ENCODE peak calls at places on chromosomes 11 and 22, in seven cellular contexts. One of them, this sample, is unnamed.

GRCh38 chr11:82536706-82537105 is 197.0 kb downstream of the FAM181B start:
- DNase-seq in EH: no peak
- DNase-seq in nephron progenitor cell: no peak
- DNase-seq in upper lobe of right lung: no peak
- DNase-seq in T-helper 1 cell: no peak
- DNase-seq in psoas muscle: no peak
- DNase-seq in amygdala: no peak
- DNase-seq in this sample: no peak

GRCh38 chr11:64862914-64863313 is 15.5 kb downstream of the EHD1 start:
- DNase-seq in EH: no peak
- DNase-seq in nephron progenitor cell: no peak
- DNase-seq in upper lobe of right lung: no peak
- DNase-seq in T-helper 1 cell: no peak
- DNase-seq in psoas muscle: no peak
- DNase-seq in amygdala: no peak
- DNase-seq in this sample: no peak

GRCh38 chr22:46273432-46274148 is 5.8 kb downstream of the TTC38 start:
- DNase-seq in EH: no peak
- DNase-seq in nephron progenitor cell: no peak
- DNase-seq in upper lobe of right lung: no peak
- DNase-seq in T-helper 1 cell: no peak
- DNase-seq in psoas muscle: no peak
- DNase-seq in amygdala: no peak
- DNase-seq in this sample: no peak

GRCh38 chr11:102436546-102436945 is 16.0 kb downstream of the TMEM123 start:
- DNase-seq in EH: peak
- DNase-seq in nephron progenitor cell: no peak
- DNase-seq in upper lobe of right lung: no peak
- DNase-seq in T-helper 1 cell: no peak
- DNase-seq in psoas muscle: no peak
- DNase-seq in amygdala: no peak
- DNase-seq in this sample: no peak

GRCh38 chr11:67632175-67632981 is 2.6 kb upstream of the NUDT8 start:
- DNase-seq in EH: no peak
- DNase-seq in nephron progenitor cell: no peak
- DNase-seq in upper lobe of right lung: peak
- DNase-seq in T-helper 1 cell: no peak
- DNase-seq in psoas muscle: no peak
- DNase-seq in amygdala: no peak
- DNase-seq in this sample: no peak

GRCh38 chr22:50570861-50571260 is 7.4 kb downstream of the CPT1B start:
- DNase-seq in EH: no peak
- DNase-seq in nephron progenitor cell: no peak
- DNase-seq in upper lobe of right lung: no peak
- DNase-seq in T-helper 1 cell: no peak
- DNase-seq in psoas muscle: no peak
- DNase-seq in amygdala: no peak
- DNase-seq in this sample: no peak

GRCh38 chr11:59212744-59213573 is at the start of gene MPEG1:
- DNase-seq in EH: no peak
- DNase-seq in nephron progenitor cell: no peak
- DNase-seq in upper lobe of right lung: no peak
- DNase-seq in T-helper 1 cell: no peak
- DNase-seq in psoas muscle: no peak
- DNase-seq in amygdala: no peak
- DNase-seq in this sample: no peak

GRCh38 chr11:75308116-75308515 is 43.3 kb downstream of the ARRB1 start:
- DNase-seq in EH: no peak
- DNase-seq in nephron progenitor cell: no peak
- DNase-seq in upper lobe of right lung: no peak
- DNase-seq in T-helper 1 cell: no peak
- DNase-seq in psoas muscle: peak
- DNase-seq in amygdala: no peak
- DNase-seq in this sample: no peak

GRCh38 chr11:114683007-114683406 is 4.7 kb downstream of the NXPE2 start:
- DNase-seq in EH: no peak
- DNase-seq in nephron progenitor cell: no peak
- DNase-seq in upper lobe of right lung: no peak
- DNase-seq in T-helper 1 cell: no peak
- DNase-seq in psoas muscle: no peak
- DNase-seq in amygdala: no peak
- DNase-seq in this sample: no peak

GRCh38 chr11:122976734-122977454 is 4.7 kb downstream of the BSX start:
- DNase-seq in EH: no peak
- DNase-seq in nephron progenitor cell: peak
- DNase-seq in upper lobe of right lung: no peak
- DNase-seq in T-helper 1 cell: no peak
- DNase-seq in psoas muscle: no peak
- DNase-seq in amygdala: no peak
- DNase-seq in this sample: no peak

GRCh38 chr11:113877673-113878060 is 2.3 kb upstream of the USP28 start:
- DNase-seq in EH: no peak
- DNase-seq in nephron progenitor cell: no peak
- DNase-seq in upper lobe of right lung: no peak
- DNase-seq in T-helper 1 cell: no peak
- DNase-seq in psoas muscle: no peak
- DNase-seq in amygdala: no peak
- DNase-seq in this sample: no peak

GRCh38 chr11:114684636-114685035 is 6.3 kb downstream of the NXPE2 start:
- DNase-seq in EH: no peak
- DNase-seq in nephron progenitor cell: no peak
- DNase-seq in upper lobe of right lung: no peak
- DNase-seq in T-helper 1 cell: no peak
- DNase-seq in psoas muscle: no peak
- DNase-seq in amygdala: no peak
- DNase-seq in this sample: no peak

GRCh38 chr11:44861829-44862545 is 88.7 kb downstream of the TP53I11 start:
- DNase-seq in EH: peak
- DNase-seq in nephron progenitor cell: no peak
- DNase-seq in upper lobe of right lung: peak
- DNase-seq in T-helper 1 cell: peak
- DNase-seq in psoas muscle: peak
- DNase-seq in amygdala: no peak
- DNase-seq in this sample: peak

GRCh38 chr11:111963786-111964385 is 26.7 kb downstream of the DIXDC1 start:
- DNase-seq in EH: no peak
- DNase-seq in nephron progenitor cell: no peak
- DNase-seq in upper lobe of right lung: no peak
- DNase-seq in T-helper 1 cell: no peak
- DNase-seq in psoas muscle: no peak
- DNase-seq in amygdala: no peak
- DNase-seq in this sample: no peak

This sample was measured in omental fat pad.